ENCODE peak calls at places on chromosomes 3 and 15, in five cellular contexts. One of them, this sample, is unnamed. For H3K36me3 and H3K27me3, the result is how much of the 10 kb centered on the place peaks cover.

GRCh38 chr15:64334530-64334929 is 21.4 kb downstream of the CSNK1G1 start:
- DNase-seq in IMR-90: no peak
- DNase-seq in lower lobe of right lung: no peak
- DNase-seq in H7: no peak
- DNase-seq in body of pancreas: no peak
- DNase-seq in this sample: peak

GRCh38 chr15:41775651-41776050 is 1.4 kb downstream of the MAPKBP1 start:
- DNase-seq in lower lobe of right lung: no peak
- DNase-seq in IMR-90: no peak
- DNase-seq in body of pancreas: no peak
- DNase-seq in H7: no peak
- DNase-seq in this sample: no peak

GRCh38 chr3:28576590-28577220 is 228.1 kb upstream of the AZI2 start:
- DNase-seq in body of pancreas: no peak
- DNase-seq in H7: peak
- DNase-seq in IMR-90: no peak
- DNase-seq in lower lobe of right lung: no peak
- DNase-seq in this sample: no peak

GRCh38 chr3:126666002-126666401 is 11.1 kb upstream of the TXNRD3 start:
- DNase-seq in IMR-90: no peak
- DNase-seq in body of pancreas: no peak
- DNase-seq in H7: no peak
- DNase-seq in lower lobe of right lung: no peak
- DNase-seq in this sample: no peak

GRCh38 chr3:174439621-174440349 is 419.3 kb upstream of the NAALADL2 start:
- DNase-seq in lower lobe of right lung: no peak
- DNase-seq in H7: no peak
- DNase-seq in IMR-90: peak
- DNase-seq in body of pancreas: peak
- DNase-seq in this sample: no peak

GRCh38 chr3:13715167-13715954 is 164.5 kb downstream of the WNT7A start:
- DNase-seq in IMR-90: no peak
- DNase-seq in H7: no peak
- DNase-seq in lower lobe of right lung: no peak
- DNase-seq in body of pancreas: no peak
- DNase-seq in this sample: no peak

GRCh38 chr3:59510576-59510975 is 460.8 kb upstream of the CFAP20DC start:
- DNase-seq in H7: no peak
- DNase-seq in lower lobe of right lung: no peak
- DNase-seq in body of pancreas: no peak
- DNase-seq in IMR-90: no peak
- DNase-seq in this sample: no peak

GRCh38 chr3:30551266-30551665 is 55.1 kb upstream of the TGFBR2 start:
- DNase-seq in body of pancreas: no peak
- DNase-seq in IMR-90: no peak
- DNase-seq in lower lobe of right lung: no peak
- DNase-seq in H7: no peak
- DNase-seq in this sample: no peak

GRCh38 chr3:136343873-136344281 is 93.7 kb downstream of the PCCB start:
- DNase-seq in lower lobe of right lung: peak
- DNase-seq in body of pancreas: peak
- DNase-seq in H7: no peak
- DNase-seq in IMR-90: peak
- DNase-seq in this sample: no peak

GRCh38 chr15:88657326-88658069 is 18.7 kb downstream of the ISG20 start:
- DNase-seq in body of pancreas: peak
- DNase-seq in IMR-90: peak
- DNase-seq in lower lobe of right lung: no peak
- DNase-seq in H7: peak
- DNase-seq in this sample: peak

GRCh38 chr3:194405756-194406155 is 6.7 kb upstream of the GP5 start:
- DNase-seq in body of pancreas: no peak
- DNase-seq in H7: no peak
- DNase-seq in lower lobe of right lung: no peak
- DNase-seq in IMR-90: peak
- DNase-seq in this sample: no peak
- H3K36me3 ChIP-seq in body of pancreas: under half
- H3K36me3 ChIP-seq in H7: under half
- H3K36me3 ChIP-seq in lower lobe of right lung: under half
- H3K36me3 ChIP-seq in IMR-90: under half
- H3K36me3 ChIP-seq in this sample: under half

GRCh38 chr15:83284563-83285283 is at the start of gene BNC1:
- DNase-seq in IMR-90: no peak
- DNase-seq in body of pancreas: no peak
- DNase-seq in H7: peak
- DNase-seq in lower lobe of right lung: no peak
- DNase-seq in this sample: no peak
- H3K27me3 ChIP-seq in IMR-90: under half
- H3K27me3 ChIP-seq in body of pancreas: under half
- H3K27me3 ChIP-seq in H7: under half
- H3K27me3 ChIP-seq in lower lobe of right lung: half or more
- H3K27me3 ChIP-seq in this sample: under half

GRCh38 chr3:160554980-160555379 is 10.4 kb downstream of the KPNA4 start:
- DNase-seq in lower lobe of right lung: no peak
- DNase-seq in H7: no peak
- DNase-seq in body of pancreas: no peak
- DNase-seq in IMR-90: no peak
- DNase-seq in this sample: no peak

GRCh38 chr3:160556141-160556540 is 9.2 kb downstream of the KPNA4 start:
- DNase-seq in body of pancreas: no peak
- DNase-seq in IMR-90: no peak
- DNase-seq in lower lobe of right lung: no peak
- DNase-seq in H7: no peak
- DNase-seq in this sample: no peak

GRCh38 chr3:160562952-160563351 is 2.4 kb downstream of the KPNA4 start:
- DNase-seq in IMR-90: no peak
- DNase-seq in body of pancreas: no peak
- DNase-seq in H7: no peak
- DNase-seq in lower lobe of right lung: no peak
- DNase-seq in this sample: no peak

GRCh38 chr3:160553829-160554228 is 11.5 kb downstream of the KPNA4 start:
- DNase-seq in body of pancreas: no peak
- DNase-seq in H7: no peak
- DNase-seq in IMR-90: no peak
- DNase-seq in lower lobe of right lung: no peak
- DNase-seq in this sample: no peak

GRCh38 chr3:160557571-160557970 is 7.8 kb downstream of the KPNA4 start:
- DNase-seq in body of pancreas: no peak
- DNase-seq in IMR-90: no peak
- DNase-seq in H7: no peak
- DNase-seq in lower lobe of right lung: no peak
- DNase-seq in this sample: no peak
- H3K36me3 ChIP-seq in body of pancreas: under half
- H3K36me3 ChIP-seq in IMR-90: under half
- H3K36me3 ChIP-seq in H7: under half
- H3K36me3 ChIP-seq in lower lobe of right lung: under half
- H3K36me3 ChIP-seq in this sample: under half

GRCh38 chr15:52787549-52788098 is 2.5 kb downstream of the ONECUT1 start:
- DNase-seq in H7: peak
- DNase-seq in IMR-90: no peak
- DNase-seq in lower lobe of right lung: no peak
- DNase-seq in body of pancreas: no peak
- DNase-seq in this sample: no peak
- H3K27me3 ChIP-seq in H7: half or more
- H3K27me3 ChIP-seq in IMR-90: half or more
- H3K27me3 ChIP-seq in lower lobe of right lung: half or more
- H3K27me3 ChIP-seq in body of pancreas: under half
- H3K27me3 ChIP-seq in this sample: under half

This sample was measured in WERI-Rb-1.